ENCODE peak calls at places on chromosome 16, in four cellular contexts. One of them, this sample, is unnamed.

GRCh38 chr16:15726715-15727114 is 76.7 kb downstream of the NDE1 start:
- DNase-seq in uterus: no peak
- DNase-seq in Peyer's patch: no peak
- DNase-seq in DND-41: no peak
- DNase-seq in this sample: no peak

GRCh38 chr16:84847554-84848415 is 28.0 kb downstream of the CRISPLD2 start:
- DNase-seq in DND-41: no peak
- DNase-seq in Peyer's patch: no peak
- DNase-seq in uterus: no peak
- DNase-seq in this sample: no peak

GRCh38 chr16:17817260-17817659 is 346.5 kb upstream of the XYLT1 start:
- DNase-seq in DND-41: no peak
- DNase-seq in Peyer's patch: no peak
- DNase-seq in uterus: no peak
- DNase-seq in this sample: no peak

GRCh38 chr16:19898924-19899604 is 14.4 kb upstream of the GPRC5B start:
- DNase-seq in DND-41: peak; percentile 54
- DNase-seq in uterus: peak; percentile 60
- DNase-seq in Peyer's patch: no peak
- DNase-seq in this sample: no peak

GRCh38 chr16:66660422-66661209 is 35.9 kb downstream of the CMTM4 start:
- DNase-seq in uterus: peak; percentile 67
- DNase-seq in DND-41: no peak
- DNase-seq in Peyer's patch: no peak
- DNase-seq in this sample: peak; percentile 44

GRCh38 chr16:71927383-71927782 is 32.1 kb downstream of the IST1 start:
- DNase-seq in uterus: peak; percentile 70
- DNase-seq in DND-41: no peak
- DNase-seq in Peyer's patch: no peak
- DNase-seq in this sample: peak; percentile 92

GRCh38 chr16:10579965-10580918 is at the start of gene EMP2:
- DNase-seq in Peyer's patch: peak; percentile 18
- DNase-seq in DND-41: no peak
- DNase-seq in uterus: peak; percentile 81
- DNase-seq in this sample: no peak

GRCh38 chr16:88377961-88378360 is 4.8 kb upstream of the ZNF469 start:
- DNase-seq in uterus: no peak
- DNase-seq in Peyer's patch: no peak
- DNase-seq in DND-41: no peak
- DNase-seq in this sample: no peak

GRCh38 chr16:82124651-82125050 is 45.4 kb downstream of the MPHOSPH6 start:
- DNase-seq in uterus: no peak
- DNase-seq in Peyer's patch: no peak
- DNase-seq in DND-41: no peak
- DNase-seq in this sample: no peak

GRCh38 chr16:65783709-65784474 is 582.6 kb upstream of the CDH5 start:
- DNase-seq in uterus: no peak
- DNase-seq in DND-41: no peak
- DNase-seq in Peyer's patch: no peak
- DNase-seq in this sample: no peak

GRCh38 chr16:67935096-67935401 is 1.6 kb downstream of the PSMB10 start:
- DNase-seq in DND-41: no peak
- DNase-seq in uterus: no peak
- DNase-seq in Peyer's patch: no peak
- DNase-seq in this sample: no peak

GRCh38 chr16:4979736-4980660 is 21.9 kb downstream of the SEC14L5 start:
- DNase-seq in uterus: no peak
- DNase-seq in Peyer's patch: no peak
- DNase-seq in DND-41: no peak
- DNase-seq in this sample: no peak

GRCh38 chr16:83878838-83879237 is 20.1 kb upstream of the MLYCD start:
- DNase-seq in Peyer's patch: no peak
- DNase-seq in DND-41: no peak
- DNase-seq in uterus: no peak
- DNase-seq in this sample: no peak

GRCh38 chr16:78990309-78990701 is 610.2 kb downstream of the MAF start:
- DNase-seq in uterus: no peak
- DNase-seq in Peyer's patch: no peak
- DNase-seq in DND-41: no peak
- DNase-seq in this sample: no peak

GRCh38 chr16:87542531-87543102 is 49.8 kb upstream of the ZCCHC14 start:
- DNase-seq in uterus: no peak
- DNase-seq in DND-41: no peak
- DNase-seq in Peyer's patch: no peak
- DNase-seq in this sample: no peak

GRCh38 chr16:22937169-22937568 is 123.2 kb downstream of the HS3ST2 start:
- DNase-seq in DND-41: no peak
- DNase-seq in Peyer's patch: no peak
- DNase-seq in uterus: no peak
- DNase-seq in this sample: no peak

GRCh38 chr16:13873835-13874438 is 46.0 kb upstream of the ERCC4 start:
- DNase-seq in DND-41: no peak
- DNase-seq in uterus: no peak
- DNase-seq in Peyer's patch: no peak
- DNase-seq in this sample: no peak

GRCh38 chr16:54987081-54987480 is 56.4 kb downstream of the IRX5 start:
- DNase-seq in uterus: no peak
- DNase-seq in Peyer's patch: no peak
- DNase-seq in DND-41: no peak
- DNase-seq in this sample: no peak

GRCh38 chr16:85952197-85952596 is 53.2 kb downstream of the IRF8 start:
- DNase-seq in DND-41: no peak
- DNase-seq in uterus: no peak
- DNase-seq in Peyer's patch: no peak
- DNase-seq in this sample: no peak

GRCh38 chr16:87778476-87778829 is 12.7 kb upstream of the KLHDC4 start:
- DNase-seq in DND-41: peak; percentile 61
- DNase-seq in uterus: no peak
- DNase-seq in Peyer's patch: no peak
- DNase-seq in this sample: no peak

GRCh38 chr16:69417537-69418199 is 6.8 kb upstream of the CYB5B start:
- DNase-seq in uterus: no peak
- DNase-seq in Peyer's patch: no peak
- DNase-seq in DND-41: no peak
- DNase-seq in this sample: no peak

GRCh38 chr16:87855852-87856715 is 13.2 kb downstream of the SLC7A5 start:
- DNase-seq in Peyer's patch: peak; percentile 87
- DNase-seq in DND-41: no peak
- DNase-seq in uterus: no peak
- DNase-seq in this sample: no peak

GRCh38 chr16:2811703-2812471 is 5.2 kb upstream of the PRSS21 start:
- DNase-seq in uterus: no peak
- DNase-seq in DND-41: no peak
- DNase-seq in Peyer's patch: no peak
- DNase-seq in this sample: no peak

GRCh38 chr16:47925811-47926460 is 229.9 kb downstream of the ABCC12 start:
- DNase-seq in uterus: no peak
- DNase-seq in DND-41: no peak
- DNase-seq in Peyer's patch: no peak
- DNase-seq in this sample: no peak

GRCh38 chr16:19389246-19389645 is 28.4 kb upstream of the TMC5 start:
- DNase-seq in DND-41: peak; percentile 46
- DNase-seq in Peyer's patch: peak; percentile 39
- DNase-seq in uterus: no peak
- DNase-seq in this sample: no peak

GRCh38 chr16:65769776-65770438 is 596.6 kb upstream of the CDH5 start:
- DNase-seq in uterus: no peak
- DNase-seq in Peyer's patch: no peak
- DNase-seq in DND-41: no peak
- DNase-seq in this sample: no peak

GRCh38 chr16:72789465-72789864 is 258.5 kb downstream of the ZFHX3 start:
- DNase-seq in uterus: no peak
- DNase-seq in Peyer's patch: no peak
- DNase-seq in DND-41: no peak
- DNase-seq in this sample: no peak

GRCh38 chr16:3256146-3256875 is at the start of gene MEFV:
- DNase-seq in uterus: no peak
- DNase-seq in DND-41: no peak
- DNase-seq in Peyer's patch: no peak
- DNase-seq in this sample: no peak

GRCh38 chr16:58732545-58733247 is 1.4 kb downstream of the GOT2 start:
- DNase-seq in Peyer's patch: no peak
- DNase-seq in uterus: no peak
- DNase-seq in DND-41: no peak
- DNase-seq in this sample: no peak

GRCh38 chr16:73848993-73849392 is 447.6 kb upstream of the PSMD7 start:
- DNase-seq in Peyer's patch: no peak
- DNase-seq in uterus: no peak
- DNase-seq in DND-41: no peak
- DNase-seq in this sample: no peak

GRCh38 chr16:73846292-73846849 is 450.2 kb upstream of the PSMD7 start:
- DNase-seq in DND-41: no peak
- DNase-seq in uterus: no peak
- DNase-seq in Peyer's patch: no peak
- DNase-seq in this sample: no peak

DNA sequence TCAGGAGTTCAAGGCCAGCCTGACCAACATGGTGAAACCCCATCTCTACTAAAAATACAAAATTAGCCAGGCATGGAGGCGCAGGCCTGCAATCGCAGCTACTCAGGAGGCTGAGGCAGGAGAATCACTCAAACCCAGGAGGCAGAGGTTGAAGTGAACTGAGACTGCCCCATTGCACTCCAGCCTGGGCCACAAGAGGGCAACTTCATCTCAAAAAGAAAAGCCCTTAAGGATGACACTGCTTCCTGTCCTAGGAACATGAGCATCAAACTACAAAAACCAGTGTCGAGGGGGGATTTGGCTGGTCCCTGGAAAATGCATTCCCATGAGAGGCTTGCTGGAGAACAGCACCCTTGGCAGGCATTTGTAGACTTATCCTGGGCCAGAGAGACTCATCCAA is 449.5 kb upstream of the PSMD7 start:
- DNase-seq in uterus: no peak
- DNase-seq in DND-41: no peak
- DNase-seq in Peyer's patch: no peak
- DNase-seq in this sample: no peak
- TF ChIP-seq CTCF in uterus: no peak
- TF ChIP-seq CTCF in DND-41: peak; percentile 39
- TF ChIP-seq CTCF in Peyer's patch: no peak
- TF ChIP-seq CTCF in this sample: no peak

GRCh38 chr16:56931253-56931768 is 631 bp upstream of the HERPUD1 start:
- DNase-seq in uterus: no peak
- DNase-seq in DND-41: no peak
- DNase-seq in Peyer's patch: peak; percentile 82
- DNase-seq in this sample: no peak
- H3K4me3 ChIP-seq in uterus: peak overlapping the region; percentile 97
- H3K4me3 ChIP-seq in DND-41: peak overlapping the region; percentile 74
- H3K4me3 ChIP-seq in Peyer's patch: peak overlapping the region; percentile 87
- H3K4me3 ChIP-seq in this sample: peak overlapping the region; percentile 45

DNA sequence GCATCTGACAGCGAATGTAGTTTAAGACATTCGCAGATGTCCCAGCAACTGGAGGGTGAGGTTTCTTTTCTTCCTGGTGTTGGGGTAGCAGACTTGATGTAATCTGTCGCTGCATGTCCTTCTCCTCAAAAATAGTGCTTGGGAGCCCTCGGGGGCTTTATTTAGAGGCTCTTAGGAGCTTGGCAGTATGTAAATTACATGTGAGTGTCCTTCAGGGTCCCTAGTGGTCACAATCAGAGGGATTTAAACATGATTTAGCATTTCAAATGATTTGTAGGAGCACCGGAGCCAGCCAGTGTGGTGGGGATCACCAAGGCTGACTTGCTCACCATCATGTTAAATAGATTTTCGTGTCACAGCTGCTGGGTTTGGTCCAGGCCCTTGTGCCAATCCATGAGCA is 8.8 kb upstream of the SALL1 start:
- DNase-seq in uterus: no peak
- DNase-seq in Peyer's patch: no peak
- DNase-seq in DND-41: no peak
- DNase-seq in this sample: no peak
- TF ChIP-seq CTCF in uterus: no peak
- TF ChIP-seq CTCF in Peyer's patch: no peak
- TF ChIP-seq CTCF in DND-41: no peak
- TF ChIP-seq CTCF in this sample: no peak

GRCh38 chr16:30028438-30029093 is 2.5 kb downstream of the TLCD3B start:
- DNase-seq in uterus: no peak
- DNase-seq in Peyer's patch: no peak
- DNase-seq in DND-41: peak; percentile 58
- DNase-seq in this sample: no peak

GRCh38 chr16:30032083-30032819 is 1.2 kb upstream of the TLCD3B start:
- DNase-seq in Peyer's patch: peak; percentile 33
- DNase-seq in uterus: no peak
- DNase-seq in DND-41: peak; percentile 80
- DNase-seq in this sample: no peak

GRCh38 chr16:30031477-30031918 is 427 bp upstream of the TLCD3B start:
- DNase-seq in DND-41: no peak
- DNase-seq in uterus: no peak
- DNase-seq in Peyer's patch: no peak
- DNase-seq in this sample: no peak

GRCh38 chr16:30030841-30031413 is at the start of gene TLCD3B:
- DNase-seq in Peyer's patch: no peak
- DNase-seq in uterus: no peak
- DNase-seq in DND-41: no peak
- DNase-seq in this sample: no peak

GRCh38 chr16:30030011-30030685 is 923 bp downstream of the TLCD3B start:
- DNase-seq in DND-41: no peak
- DNase-seq in uterus: no peak
- DNase-seq in Peyer's patch: no peak
- DNase-seq in this sample: no peak
- H3K4me3 ChIP-seq in DND-41: no peak overlapping the region
- H3K4me3 ChIP-seq in uterus: no peak overlapping the region
- H3K4me3 ChIP-seq in Peyer's patch: no peak overlapping the region
- H3K4me3 ChIP-seq in this sample: no peak overlapping the region

DNA sequence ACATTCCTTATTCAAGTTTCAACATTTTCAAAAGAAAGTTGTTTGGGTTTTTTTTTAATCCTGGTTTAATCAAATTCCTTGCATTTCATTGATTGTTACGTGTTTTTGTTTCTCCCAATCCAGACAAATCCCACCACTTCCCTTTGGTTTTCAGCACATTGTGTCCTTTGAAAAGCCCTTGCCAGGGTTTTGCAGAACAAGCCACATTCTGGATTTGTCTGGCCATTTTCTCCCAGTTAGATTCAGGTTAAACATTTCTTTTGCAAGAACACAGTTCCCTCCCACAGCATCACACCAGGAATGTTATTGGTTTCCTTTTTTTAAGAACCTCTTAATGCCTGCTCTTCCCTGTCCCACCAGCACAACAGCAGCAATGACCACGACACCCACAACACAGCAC is 278.0 kb upstream of the SALL1 start:
- DNase-seq in Peyer's patch: no peak
- DNase-seq in DND-41: no peak
- DNase-seq in uterus: no peak
- DNase-seq in this sample: peak; percentile 27
- TF ChIP-seq CTCF in Peyer's patch: no peak
- TF ChIP-seq CTCF in DND-41: no peak
- TF ChIP-seq CTCF in uterus: no peak
- TF ChIP-seq CTCF in this sample: no peak

GRCh38 chr16:31135535-31136286 is at the start of gene PRSS8:
- DNase-seq in DND-41: no peak
- DNase-seq in uterus: no peak
- DNase-seq in Peyer's patch: no peak
- DNase-seq in this sample: no peak
- H3K4me3 ChIP-seq in DND-41: no peak within 1 kb of the TSS
- H3K4me3 ChIP-seq in uterus: no peak within 1 kb of the TSS
- H3K4me3 ChIP-seq in Peyer's patch: peak within 1 kb of the TSS; percentile 84
- H3K4me3 ChIP-seq in this sample: peak within 1 kb of the TSS; percentile 19

This sample was measured in retinal pigment epithelial cell.